ENCODE peak calls at places on chromosomes 4 and X, in six cellular contexts. B is CD8-positive, alpha-beta memory T cell; R is upper lobe of left lung; I is GM23248; M is neuronal stem cell; Y is GM23338. Q is an unnamed sample.

GRCh38 chrX:117834076-117834475 is 282.5 kb downstream of the KLHL13 start:
- DNase-seq in I (no peak), R (no peak), Y (no peak), B (no peak), M (no peak), Q (no peak)

GRCh38 chrX:114390251-114390796 is 193.6 kb upstream of the HTR2C start:
- DNase-seq in M (no peak), R (peak), I (no peak), Y (no peak), B (no peak), Q (no peak)

GRCh38 chr4:7191546-7192251 is 639 bp upstream of the SORCS2 start:
- DNase-seq in I (no peak), R (peak), Y (no peak), M (no peak), B (no peak), Q (no peak)

GRCh38 chr4:111136438-111136837 is 513.6 kb upstream of the PITX2 start:
- DNase-seq in M (no peak), Y (peak), I (peak), B (no peak), R (no peak), Q (peak)

GRCh38 chrX:106742831-106743230 is 16.3 kb downstream of the RNF128 start:
- DNase-seq in R (no peak), Y (no peak), I (no peak), M (no peak), B (no peak), Q (no peak)

GRCh38 chr4:173530326-173531062 is 465 bp upstream of the HAND2 start:
- DNase-seq in I (peak), B (no peak), Y (peak), M (no peak), R (peak), Q (no peak)

GRCh38 chr4:10200869-10201268 is 84.3 kb upstream of the WDR1 start:
- DNase-seq in B (no peak), I (no peak), Y (no peak), R (no peak), M (no peak), Q (no peak)

GRCh38 chr4:15455290-15455689 is 14.4 kb upstream of the CC2D2A start:
- DNase-seq in B (no peak), R (no peak), I (peak), M (no peak), Y (no peak), Q (no peak)

GRCh38 chr4:89397464-89397863 is 89.9 kb upstream of the GPRIN3 start:
- DNase-seq in R (no peak), Y (no peak), I (no peak), M (no peak), B (no peak), Q (no peak)

GRCh38 chr4:138897818-138898226 is 117.8 kb upstream of the NOCT start:
- DNase-seq in I (peak), M (no peak), Y (no peak), B (no peak), R (no peak), Q (no peak)

DNA sequence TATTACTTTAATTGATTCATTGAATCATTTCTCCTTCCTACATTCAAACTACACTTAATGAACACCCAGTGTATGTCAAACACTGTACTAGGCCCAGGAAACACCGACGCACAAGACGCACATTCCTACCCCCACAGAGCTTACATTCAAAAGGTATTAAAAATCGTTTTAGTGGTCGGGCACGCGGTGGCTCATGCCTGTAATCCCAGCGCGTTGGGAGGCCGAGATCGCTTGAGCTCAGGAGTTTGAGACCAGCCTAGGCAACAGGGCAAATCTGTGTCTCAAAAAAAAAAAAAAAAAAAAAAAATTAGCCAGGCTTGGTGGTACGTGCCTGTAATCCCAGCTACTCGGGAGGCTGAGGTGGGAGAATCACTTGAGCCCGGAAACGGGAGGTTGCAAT is 6.4 kb upstream of the NEUROG2 start:
- DNase-seq in Y (no peak), I (no peak), R (no peak), M (no peak), B (no peak), Q (no peak)
- H3K4me3 ChIP-seq in Y (peak), I (no peak), R (no peak), M (no peak), B (no peak), Q (no peak)

DNA sequence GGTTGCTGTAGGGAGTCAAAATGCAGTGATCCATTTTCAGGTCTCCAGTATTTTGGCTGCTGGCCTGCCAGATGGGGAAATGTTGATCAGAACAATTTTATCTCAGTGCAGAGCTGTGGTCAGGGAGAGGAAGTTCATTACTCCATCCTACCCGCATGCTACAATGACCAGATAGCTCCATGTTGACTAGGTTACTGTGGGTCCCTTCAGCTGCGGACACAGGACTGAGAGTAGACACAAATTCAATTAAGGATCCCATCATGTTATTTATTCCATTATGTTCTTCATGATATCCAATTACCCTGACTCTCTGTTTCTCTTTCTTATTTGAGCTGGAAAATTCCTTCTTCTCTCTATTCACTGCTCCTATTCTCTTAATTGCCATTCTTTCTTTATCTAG is 16.3 kb downstream of the SYNPO2 start:
- DNase-seq in Y (no peak), M (no peak), B (no peak), R (no peak), I (no peak), Q (no peak)
- H3K4me3 ChIP-seq in Y (no peak), M (no peak), B (no peak), R (no peak), I (no peak), Q (no peak)

DNA sequence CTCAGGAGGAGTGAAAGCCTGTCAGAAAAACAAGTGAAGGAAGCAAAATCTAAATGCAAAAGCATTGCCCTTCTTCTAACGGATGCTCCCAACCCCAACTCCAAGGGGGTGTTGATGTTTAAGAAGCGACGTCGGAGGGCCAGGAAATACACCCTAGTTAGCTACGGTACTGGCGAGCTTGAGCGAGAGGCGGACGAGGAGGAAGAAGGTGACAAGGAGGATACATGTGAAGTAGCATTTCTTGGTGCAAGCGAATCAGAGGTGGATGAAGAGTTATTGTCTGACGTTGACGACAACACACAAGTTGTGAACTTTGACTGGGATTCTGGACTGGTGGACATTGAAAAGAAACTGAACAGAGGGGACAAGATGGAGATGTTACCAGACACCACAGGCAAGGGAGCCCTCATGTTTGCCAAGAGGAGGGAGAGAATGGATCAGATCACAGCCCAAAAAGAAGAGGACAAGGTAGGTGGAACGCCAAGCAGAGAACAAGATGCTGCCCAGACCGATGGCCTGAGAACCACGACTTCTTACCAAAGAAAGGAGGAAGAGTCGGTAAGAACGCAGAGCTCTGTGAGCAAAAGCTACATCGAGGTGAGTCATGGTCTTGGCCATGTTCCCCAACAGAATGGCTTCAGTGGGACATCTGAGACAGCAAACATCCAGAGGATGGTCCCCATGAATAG is 105.6 kb upstream of the MYOZ2 start:
- DNase-seq in M (no peak), R (no peak), Y (no peak), B (no peak), I (no peak), Q (no peak)
- H3K4me3 ChIP-seq in M (no peak), R (no peak), Y (no peak), B (no peak), I (no peak), Q (no peak)

DNA sequence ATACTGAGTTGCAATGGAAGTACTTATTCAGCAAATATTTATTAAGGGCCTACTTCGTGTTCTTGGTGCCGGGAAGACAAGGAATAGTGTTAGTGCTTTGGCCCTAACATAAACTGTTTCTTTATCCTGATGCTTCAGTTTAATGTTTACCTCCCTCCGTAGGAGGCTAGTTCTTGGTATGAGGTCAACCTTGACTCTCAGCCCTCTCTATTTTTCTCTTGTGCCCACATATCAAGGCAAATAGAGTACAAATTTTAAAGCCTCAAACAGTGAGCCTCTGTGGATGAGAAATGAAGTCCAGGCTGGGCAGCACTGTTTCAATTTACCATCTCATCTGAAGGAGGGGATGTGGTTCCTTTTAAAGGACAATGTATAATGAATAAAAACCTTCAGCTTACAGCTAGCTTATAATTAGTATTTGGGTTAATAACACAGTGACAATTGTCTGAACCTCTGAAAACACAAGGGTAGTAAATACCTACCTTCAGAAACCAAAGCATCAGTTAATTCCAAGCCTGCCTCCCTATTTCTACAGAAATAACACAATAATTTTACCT is 68.5 kb downstream of the SH3RF1 start:
- DNase-seq in B (no peak), R (no peak), Y (no peak), M (no peak), I (peak), Q (no peak)
- H3K4me3 ChIP-seq in B (no peak), R (no peak), Y (no peak), M (no peak), I (no peak), Q (no peak)

DNA sequence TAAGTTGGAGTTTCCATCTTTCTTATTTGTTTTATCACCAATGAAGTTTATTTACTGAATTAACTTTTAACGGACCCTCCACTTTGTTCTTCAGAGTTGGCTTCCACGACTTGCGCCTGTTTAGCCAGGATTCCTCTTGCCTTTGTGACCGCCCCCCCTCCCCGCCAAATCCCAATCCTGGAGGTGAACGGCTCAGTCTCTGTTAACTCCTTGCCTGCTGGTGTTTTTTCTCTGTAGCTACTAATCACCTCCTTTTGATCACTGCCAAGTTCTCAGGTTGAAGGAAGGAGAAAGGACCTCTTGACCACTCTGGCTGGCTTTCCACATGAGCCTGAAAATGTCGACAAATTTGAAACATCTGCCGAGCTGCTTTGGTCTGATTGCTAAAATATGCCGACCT is 46.8 kb upstream of the BCOR start:
- DNase-seq in Y (peak), M (no peak), I (no peak), B (no peak), R (no peak), Q (no peak)
- H3K4me3 ChIP-seq in Y (peak), M (peak), I (peak), B (no peak), R (no peak), Q (peak)

Q was measured in NT2/D1.